ENCODE peak calls at places on chromosomes 3 and 15, in ten cellular contexts. One of them, this sample, is unnamed.

GRCh38 chr3:197007296-197007940 is 22.2 kb downstream of the MELTF start:
- DNase-seq in AG04449: no peak
- DNase-seq in NCI-H1092: no peak
- DNase-seq in activated CD4-positive, alpha-beta T cell treated with anti-CD3 and anti-CD28 coated beads, Interleukin-2, amount 50 U/mL, for 48 hours: no peak
- DNase-seq in activated T-helper 1 cell treated with anti-CD3 and anti-CD28 coated beads, Interleukin-12 subunit alpha, Interleukin-12 subunit beta, Interleukin-2, Interleukin-4 antibody, amounts not matched to agents 30 ng/mL and 10 ng/mL and 1 ng/mL, durations not matched to agents 14 hours and 24 hours and 36 hours: no peak
- DNase-seq in kidney glomerular epithelial cell: no peak
- DNase-seq in M059J: peak; percentile 22
- DNase-seq in renal cortical epithelial cell: no peak
- DNase-seq in hepatic stellate cell: no peak
- DNase-seq in neural crest cell: no peak
- DNase-seq in this sample: no peak

GRCh38 chr3:37905987-37906674 is 44.5 kb downstream of the CTDSPL start:
- DNase-seq in hepatic stellate cell: peak; percentile 44
- DNase-seq in activated T-helper 1 cell treated with anti-CD3 and anti-CD28 coated beads, Interleukin-12 subunit alpha, Interleukin-12 subunit beta, Interleukin-2, Interleukin-4 antibody, amounts not matched to agents 30 ng/mL and 10 ng/mL and 1 ng/mL, durations not matched to agents 14 hours and 24 hours and 36 hours: no peak
- DNase-seq in neural crest cell: no peak
- DNase-seq in M059J: peak; percentile 10
- DNase-seq in kidney glomerular epithelial cell: no peak
- DNase-seq in NCI-H1092: no peak
- DNase-seq in AG04449: no peak
- DNase-seq in renal cortical epithelial cell: peak; percentile 47
- DNase-seq in activated CD4-positive, alpha-beta T cell treated with anti-CD3 and anti-CD28 coated beads, Interleukin-2, amount 50 U/mL, for 48 hours: no peak
- DNase-seq in this sample: no peak

GRCh38 chr3:17442332-17443049 is 299.9 kb downstream of the TBC1D5 start:
- DNase-seq in AG04449: no peak
- DNase-seq in activated CD4-positive, alpha-beta T cell treated with anti-CD3 and anti-CD28 coated beads, Interleukin-2, amount 50 U/mL, for 48 hours: no peak
- DNase-seq in NCI-H1092: no peak
- DNase-seq in renal cortical epithelial cell: peak; percentile 77
- DNase-seq in activated T-helper 1 cell treated with anti-CD3 and anti-CD28 coated beads, Interleukin-12 subunit alpha, Interleukin-12 subunit beta, Interleukin-2, Interleukin-4 antibody, amounts not matched to agents 30 ng/mL and 10 ng/mL and 1 ng/mL, durations not matched to agents 14 hours and 24 hours and 36 hours: no peak
- DNase-seq in kidney glomerular epithelial cell: no peak
- DNase-seq in hepatic stellate cell: no peak
- DNase-seq in neural crest cell: no peak
- DNase-seq in M059J: no peak
- DNase-seq in this sample: no peak

GRCh38 chr3:108127301-108127988 is 36.6 kb upstream of the CD47 start:
- DNase-seq in NCI-H1092: no peak
- DNase-seq in hepatic stellate cell: no peak
- DNase-seq in kidney glomerular epithelial cell: no peak
- DNase-seq in M059J: no peak
- DNase-seq in AG04449: no peak
- DNase-seq in activated CD4-positive, alpha-beta T cell treated with anti-CD3 and anti-CD28 coated beads, Interleukin-2, amount 50 U/mL, for 48 hours: peak; percentile 63
- DNase-seq in renal cortical epithelial cell: no peak
- DNase-seq in activated T-helper 1 cell treated with anti-CD3 and anti-CD28 coated beads, Interleukin-12 subunit alpha, Interleukin-12 subunit beta, Interleukin-2, Interleukin-4 antibody, amounts not matched to agents 30 ng/mL and 10 ng/mL and 1 ng/mL, durations not matched to agents 14 hours and 24 hours and 36 hours: peak; percentile 60
- DNase-seq in neural crest cell: no peak
- DNase-seq in this sample: no peak

GRCh38 chr3:97815149-97815917 is 6.5 kb upstream of the CRYBG3 start:
- DNase-seq in neural crest cell: no peak
- DNase-seq in activated T-helper 1 cell treated with anti-CD3 and anti-CD28 coated beads, Interleukin-12 subunit alpha, Interleukin-12 subunit beta, Interleukin-2, Interleukin-4 antibody, amounts not matched to agents 30 ng/mL and 10 ng/mL and 1 ng/mL, durations not matched to agents 14 hours and 24 hours and 36 hours: peak; percentile 43
- DNase-seq in renal cortical epithelial cell: peak; percentile 49
- DNase-seq in AG04449: no peak
- DNase-seq in activated CD4-positive, alpha-beta T cell treated with anti-CD3 and anti-CD28 coated beads, Interleukin-2, amount 50 U/mL, for 48 hours: peak; percentile 41
- DNase-seq in hepatic stellate cell: peak; percentile 3
- DNase-seq in NCI-H1092: no peak
- DNase-seq in M059J: peak; percentile 73
- DNase-seq in kidney glomerular epithelial cell: no peak
- DNase-seq in this sample: no peak

GRCh38 chr15:87604857-87605446 is 651.6 kb downstream of the NTRK3 start:
- DNase-seq in neural crest cell: peak; percentile 34
- DNase-seq in kidney glomerular epithelial cell: no peak
- DNase-seq in renal cortical epithelial cell: peak; percentile 8
- DNase-seq in activated T-helper 1 cell treated with anti-CD3 and anti-CD28 coated beads, Interleukin-12 subunit alpha, Interleukin-12 subunit beta, Interleukin-2, Interleukin-4 antibody, amounts not matched to agents 30 ng/mL and 10 ng/mL and 1 ng/mL, durations not matched to agents 14 hours and 24 hours and 36 hours: no peak
- DNase-seq in hepatic stellate cell: no peak
- DNase-seq in activated CD4-positive, alpha-beta T cell treated with anti-CD3 and anti-CD28 coated beads, Interleukin-2, amount 50 U/mL, for 48 hours: peak; percentile 13
- DNase-seq in NCI-H1092: no peak
- DNase-seq in AG04449: no peak
- DNase-seq in M059J: peak; percentile 20
- DNase-seq in this sample: no peak

GRCh38 chr3:64687781-64688515 is at the start of gene ADAMTS9:
- DNase-seq in activated T-helper 1 cell treated with anti-CD3 and anti-CD28 coated beads, Interleukin-12 subunit alpha, Interleukin-12 subunit beta, Interleukin-2, Interleukin-4 antibody, amounts not matched to agents 30 ng/mL and 10 ng/mL and 1 ng/mL, durations not matched to agents 14 hours and 24 hours and 36 hours: no peak
- DNase-seq in NCI-H1092: no peak
- DNase-seq in AG04449: no peak
- DNase-seq in renal cortical epithelial cell: peak; percentile 67
- DNase-seq in hepatic stellate cell: peak; percentile 55
- DNase-seq in M059J: peak; percentile 27
- DNase-seq in activated CD4-positive, alpha-beta T cell treated with anti-CD3 and anti-CD28 coated beads, Interleukin-2, amount 50 U/mL, for 48 hours: no peak
- DNase-seq in neural crest cell: peak; percentile 65
- DNase-seq in kidney glomerular epithelial cell: peak; percentile 67
- DNase-seq in this sample: no peak

GRCh38 chr3:142315083-142315482 is 89.7 kb upstream of the GK5 start:
- DNase-seq in renal cortical epithelial cell: peak; percentile 51
- DNase-seq in kidney glomerular epithelial cell: peak; percentile 32
- DNase-seq in NCI-H1092: no peak
- DNase-seq in M059J: peak; percentile 98
- DNase-seq in hepatic stellate cell: peak; percentile 19
- DNase-seq in AG04449: peak; percentile 67
- DNase-seq in neural crest cell: no peak
- DNase-seq in activated T-helper 1 cell treated with anti-CD3 and anti-CD28 coated beads, Interleukin-12 subunit alpha, Interleukin-12 subunit beta, Interleukin-2, Interleukin-4 antibody, amounts not matched to agents 30 ng/mL and 10 ng/mL and 1 ng/mL, durations not matched to agents 14 hours and 24 hours and 36 hours: no peak
- DNase-seq in activated CD4-positive, alpha-beta T cell treated with anti-CD3 and anti-CD28 coated beads, Interleukin-2, amount 50 U/mL, for 48 hours: no peak
- DNase-seq in this sample: no peak

GRCh38 chr3:51340311-51340829 is 44.7 kb upstream of the MANF start:
- DNase-seq in hepatic stellate cell: peak; percentile 83
- DNase-seq in neural crest cell: no peak
- DNase-seq in activated CD4-positive, alpha-beta T cell treated with anti-CD3 and anti-CD28 coated beads, Interleukin-2, amount 50 U/mL, for 48 hours: no peak
- DNase-seq in AG04449: peak; percentile 75
- DNase-seq in activated T-helper 1 cell treated with anti-CD3 and anti-CD28 coated beads, Interleukin-12 subunit alpha, Interleukin-12 subunit beta, Interleukin-2, Interleukin-4 antibody, amounts not matched to agents 30 ng/mL and 10 ng/mL and 1 ng/mL, durations not matched to agents 14 hours and 24 hours and 36 hours: no peak
- DNase-seq in NCI-H1092: no peak
- DNase-seq in renal cortical epithelial cell: peak; percentile 97
- DNase-seq in kidney glomerular epithelial cell: peak; percentile 95
- DNase-seq in M059J: peak; percentile 92
- DNase-seq in this sample: no peak

GRCh38 chr15:92655178-92655995 is at the start of gene FAM174B:
- DNase-seq in neural crest cell: peak; percentile 52
- DNase-seq in M059J: peak; percentile 51
- DNase-seq in renal cortical epithelial cell: no peak
- DNase-seq in AG04449: no peak
- DNase-seq in NCI-H1092: no peak
- DNase-seq in kidney glomerular epithelial cell: no peak
- DNase-seq in activated CD4-positive, alpha-beta T cell treated with anti-CD3 and anti-CD28 coated beads, Interleukin-2, amount 50 U/mL, for 48 hours: peak; percentile 45
- DNase-seq in hepatic stellate cell: no peak
- DNase-seq in activated T-helper 1 cell treated with anti-CD3 and anti-CD28 coated beads, Interleukin-12 subunit alpha, Interleukin-12 subunit beta, Interleukin-2, Interleukin-4 antibody, amounts not matched to agents 30 ng/mL and 10 ng/mL and 1 ng/mL, durations not matched to agents 14 hours and 24 hours and 36 hours: no peak
- DNase-seq in this sample: no peak

GRCh38 chr3:16494906-16495580 is 18.5 kb downstream of the RFTN1 start:
- DNase-seq in renal cortical epithelial cell: peak; percentile 36
- DNase-seq in hepatic stellate cell: no peak
- DNase-seq in neural crest cell: no peak
- DNase-seq in activated CD4-positive, alpha-beta T cell treated with anti-CD3 and anti-CD28 coated beads, Interleukin-2, amount 50 U/mL, for 48 hours: no peak
- DNase-seq in activated T-helper 1 cell treated with anti-CD3 and anti-CD28 coated beads, Interleukin-12 subunit alpha, Interleukin-12 subunit beta, Interleukin-2, Interleukin-4 antibody, amounts not matched to agents 30 ng/mL and 10 ng/mL and 1 ng/mL, durations not matched to agents 14 hours and 24 hours and 36 hours: no peak
- DNase-seq in M059J: peak; percentile 35
- DNase-seq in NCI-H1092: no peak
- DNase-seq in kidney glomerular epithelial cell: no peak
- DNase-seq in AG04449: no peak
- DNase-seq in this sample: no peak

GRCh38 chr3:134369231-134369741 is 5.0 kb downstream of the AMOTL2 start:
- DNase-seq in kidney glomerular epithelial cell: peak; percentile 80
- DNase-seq in activated CD4-positive, alpha-beta T cell treated with anti-CD3 and anti-CD28 coated beads, Interleukin-2, amount 50 U/mL, for 48 hours: no peak
- DNase-seq in neural crest cell: no peak
- DNase-seq in hepatic stellate cell: peak; percentile 78
- DNase-seq in NCI-H1092: no peak
- DNase-seq in activated T-helper 1 cell treated with anti-CD3 and anti-CD28 coated beads, Interleukin-12 subunit alpha, Interleukin-12 subunit beta, Interleukin-2, Interleukin-4 antibody, amounts not matched to agents 30 ng/mL and 10 ng/mL and 1 ng/mL, durations not matched to agents 14 hours and 24 hours and 36 hours: no peak
- DNase-seq in AG04449: no peak
- DNase-seq in renal cortical epithelial cell: peak; percentile 80
- DNase-seq in M059J: peak; percentile 88
- DNase-seq in this sample: no peak

GRCh38 chr15:58431221-58432149 is at the start of gene LIPC:
- DNase-seq in neural crest cell: no peak
- DNase-seq in kidney glomerular epithelial cell: no peak
- DNase-seq in activated T-helper 1 cell treated with anti-CD3 and anti-CD28 coated beads, Interleukin-12 subunit alpha, Interleukin-12 subunit beta, Interleukin-2, Interleukin-4 antibody, amounts not matched to agents 30 ng/mL and 10 ng/mL and 1 ng/mL, durations not matched to agents 14 hours and 24 hours and 36 hours: no peak
- DNase-seq in renal cortical epithelial cell: no peak
- DNase-seq in AG04449: no peak
- DNase-seq in activated CD4-positive, alpha-beta T cell treated with anti-CD3 and anti-CD28 coated beads, Interleukin-2, amount 50 U/mL, for 48 hours: no peak
- DNase-seq in hepatic stellate cell: no peak
- DNase-seq in NCI-H1092: no peak
- DNase-seq in M059J: no peak
- DNase-seq in this sample: no peak

GRCh38 chr3:78633626-78634025 is 1134.2 kb downstream of the ROBO1 start:
- DNase-seq in activated T-helper 1 cell treated with anti-CD3 and anti-CD28 coated beads, Interleukin-12 subunit alpha, Interleukin-12 subunit beta, Interleukin-2, Interleukin-4 antibody, amounts not matched to agents 30 ng/mL and 10 ng/mL and 1 ng/mL, durations not matched to agents 14 hours and 24 hours and 36 hours: no peak
- DNase-seq in hepatic stellate cell: no peak
- DNase-seq in kidney glomerular epithelial cell: peak; percentile 57
- DNase-seq in AG04449: peak; percentile 24
- DNase-seq in M059J: peak; percentile 0
- DNase-seq in NCI-H1092: no peak
- DNase-seq in neural crest cell: no peak
- DNase-seq in renal cortical epithelial cell: peak; percentile 93
- DNase-seq in activated CD4-positive, alpha-beta T cell treated with anti-CD3 and anti-CD28 coated beads, Interleukin-2, amount 50 U/mL, for 48 hours: no peak
- DNase-seq in this sample: no peak

GRCh38 chr3:146953523-146954125 is 348.5 kb upstream of the PLSCR5 start:
- DNase-seq in kidney glomerular epithelial cell: peak; percentile 83
- DNase-seq in AG04449: peak; percentile 24
- DNase-seq in activated CD4-positive, alpha-beta T cell treated with anti-CD3 and anti-CD28 coated beads, Interleukin-2, amount 50 U/mL, for 48 hours: no peak
- DNase-seq in NCI-H1092: no peak
- DNase-seq in renal cortical epithelial cell: peak; percentile 45
- DNase-seq in neural crest cell: no peak
- DNase-seq in M059J: no peak
- DNase-seq in activated T-helper 1 cell treated with anti-CD3 and anti-CD28 coated beads, Interleukin-12 subunit alpha, Interleukin-12 subunit beta, Interleukin-2, Interleukin-4 antibody, amounts not matched to agents 30 ng/mL and 10 ng/mL and 1 ng/mL, durations not matched to agents 14 hours and 24 hours and 36 hours: no peak
- DNase-seq in hepatic stellate cell: no peak
- DNase-seq in this sample: no peak

GRCh38 chr3:49029563-49029884 is 326 bp upstream of the IMPDH2 start:
- DNase-seq in neural crest cell: no peak
- DNase-seq in kidney glomerular epithelial cell: no peak
- DNase-seq in renal cortical epithelial cell: no peak
- DNase-seq in activated T-helper 1 cell treated with anti-CD3 and anti-CD28 coated beads, Interleukin-12 subunit alpha, Interleukin-12 subunit beta, Interleukin-2, Interleukin-4 antibody, amounts not matched to agents 30 ng/mL and 10 ng/mL and 1 ng/mL, durations not matched to agents 14 hours and 24 hours and 36 hours: no peak
- DNase-seq in hepatic stellate cell: no peak
- DNase-seq in AG04449: no peak
- DNase-seq in activated CD4-positive, alpha-beta T cell treated with anti-CD3 and anti-CD28 coated beads, Interleukin-2, amount 50 U/mL, for 48 hours: no peak
- DNase-seq in M059J: no peak
- DNase-seq in NCI-H1092: no peak
- DNase-seq in this sample: no peak

GRCh38 chr15:67685008-67685599 is 140.2 kb upstream of the SKOR1 start:
- DNase-seq in hepatic stellate cell: no peak
- DNase-seq in neural crest cell: no peak
- DNase-seq in kidney glomerular epithelial cell: peak; percentile 29
- DNase-seq in NCI-H1092: no peak
- DNase-seq in activated T-helper 1 cell treated with anti-CD3 and anti-CD28 coated beads, Interleukin-12 subunit alpha, Interleukin-12 subunit beta, Interleukin-2, Interleukin-4 antibody, amounts not matched to agents 30 ng/mL and 10 ng/mL and 1 ng/mL, durations not matched to agents 14 hours and 24 hours and 36 hours: no peak
- DNase-seq in renal cortical epithelial cell: peak; percentile 49
- DNase-seq in M059J: peak; percentile 68
- DNase-seq in AG04449: no peak
- DNase-seq in activated CD4-positive, alpha-beta T cell treated with anti-CD3 and anti-CD28 coated beads, Interleukin-2, amount 50 U/mL, for 48 hours: no peak
- DNase-seq in this sample: no peak

GRCh38 chr3:36494461-36495109 is 114.3 kb downstream of the STAC start:
- DNase-seq in AG04449: peak; percentile 23
- DNase-seq in NCI-H1092: no peak
- DNase-seq in hepatic stellate cell: peak; percentile 43
- DNase-seq in kidney glomerular epithelial cell: no peak
- DNase-seq in renal cortical epithelial cell: peak; percentile 90
- DNase-seq in activated CD4-positive, alpha-beta T cell treated with anti-CD3 and anti-CD28 coated beads, Interleukin-2, amount 50 U/mL, for 48 hours: no peak
- DNase-seq in M059J: no peak
- DNase-seq in neural crest cell: no peak
- DNase-seq in activated T-helper 1 cell treated with anti-CD3 and anti-CD28 coated beads, Interleukin-12 subunit alpha, Interleukin-12 subunit beta, Interleukin-2, Interleukin-4 antibody, amounts not matched to agents 30 ng/mL and 10 ng/mL and 1 ng/mL, durations not matched to agents 14 hours and 24 hours and 36 hours: no peak
- DNase-seq in this sample: no peak

GRCh38 chr3:112377418-112378071 is 44.6 kb downstream of the CD200 start:
- DNase-seq in renal cortical epithelial cell: no peak
- DNase-seq in neural crest cell: no peak
- DNase-seq in activated T-helper 1 cell treated with anti-CD3 and anti-CD28 coated beads, Interleukin-12 subunit alpha, Interleukin-12 subunit beta, Interleukin-2, Interleukin-4 antibody, amounts not matched to agents 30 ng/mL and 10 ng/mL and 1 ng/mL, durations not matched to agents 14 hours and 24 hours and 36 hours: no peak
- DNase-seq in kidney glomerular epithelial cell: peak; percentile 44
- DNase-seq in M059J: peak; percentile 43
- DNase-seq in AG04449: no peak
- DNase-seq in activated CD4-positive, alpha-beta T cell treated with anti-CD3 and anti-CD28 coated beads, Interleukin-2, amount 50 U/mL, for 48 hours: no peak
- DNase-seq in hepatic stellate cell: no peak
- DNase-seq in NCI-H1092: no peak
- DNase-seq in this sample: no peak

GRCh38 chr3:11195721-11196332 is 41.5 kb downstream of the HRH1 start:
- DNase-seq in AG04449: no peak
- DNase-seq in activated CD4-positive, alpha-beta T cell treated with anti-CD3 and anti-CD28 coated beads, Interleukin-2, amount 50 U/mL, for 48 hours: peak; percentile 10
- DNase-seq in M059J: peak; percentile 87
- DNase-seq in neural crest cell: no peak
- DNase-seq in kidney glomerular epithelial cell: no peak
- DNase-seq in hepatic stellate cell: no peak
- DNase-seq in activated T-helper 1 cell treated with anti-CD3 and anti-CD28 coated beads, Interleukin-12 subunit alpha, Interleukin-12 subunit beta, Interleukin-2, Interleukin-4 antibody, amounts not matched to agents 30 ng/mL and 10 ng/mL and 1 ng/mL, durations not matched to agents 14 hours and 24 hours and 36 hours: no peak
- DNase-seq in renal cortical epithelial cell: peak; percentile 51
- DNase-seq in NCI-H1092: no peak
- DNase-seq in this sample: no peak

GRCh38 chr15:83323296-83323711 is 38.8 kb upstream of the BNC1 start:
- DNase-seq in AG04449: peak; percentile 83
- DNase-seq in kidney glomerular epithelial cell: peak; percentile 98
- DNase-seq in renal cortical epithelial cell: peak; percentile 100
- DNase-seq in hepatic stellate cell: no peak
- DNase-seq in NCI-H1092: no peak
- DNase-seq in neural crest cell: no peak
- DNase-seq in M059J: peak; percentile 62
- DNase-seq in activated CD4-positive, alpha-beta T cell treated with anti-CD3 and anti-CD28 coated beads, Interleukin-2, amount 50 U/mL, for 48 hours: no peak
- DNase-seq in activated T-helper 1 cell treated with anti-CD3 and anti-CD28 coated beads, Interleukin-12 subunit alpha, Interleukin-12 subunit beta, Interleukin-2, Interleukin-4 antibody, amounts not matched to agents 30 ng/mL and 10 ng/mL and 1 ng/mL, durations not matched to agents 14 hours and 24 hours and 36 hours: no peak
- DNase-seq in this sample: no peak

GRCh38 chr15:48096355-48096786 is 24.4 kb upstream of the SLC24A5 start:
- DNase-seq in AG04449: no peak
- DNase-seq in neural crest cell: no peak
- DNase-seq in renal cortical epithelial cell: peak; percentile 11
- DNase-seq in kidney glomerular epithelial cell: no peak
- DNase-seq in hepatic stellate cell: no peak
- DNase-seq in M059J: no peak
- DNase-seq in activated T-helper 1 cell treated with anti-CD3 and anti-CD28 coated beads, Interleukin-12 subunit alpha, Interleukin-12 subunit beta, Interleukin-2, Interleukin-4 antibody, amounts not matched to agents 30 ng/mL and 10 ng/mL and 1 ng/mL, durations not matched to agents 14 hours and 24 hours and 36 hours: no peak
- DNase-seq in activated CD4-positive, alpha-beta T cell treated with anti-CD3 and anti-CD28 coated beads, Interleukin-2, amount 50 U/mL, for 48 hours: no peak
- DNase-seq in NCI-H1092: no peak
- DNase-seq in this sample: no peak

GRCh38 chr3:23859012-23859743 is 53.4 kb downstream of the UBE2E1 start:
- DNase-seq in activated CD4-positive, alpha-beta T cell treated with anti-CD3 and anti-CD28 coated beads, Interleukin-2, amount 50 U/mL, for 48 hours: no peak
- DNase-seq in AG04449: no peak
- DNase-seq in activated T-helper 1 cell treated with anti-CD3 and anti-CD28 coated beads, Interleukin-12 subunit alpha, Interleukin-12 subunit beta, Interleukin-2, Interleukin-4 antibody, amounts not matched to agents 30 ng/mL and 10 ng/mL and 1 ng/mL, durations not matched to agents 14 hours and 24 hours and 36 hours: no peak
- DNase-seq in renal cortical epithelial cell: peak; percentile 63
- DNase-seq in NCI-H1092: no peak
- DNase-seq in kidney glomerular epithelial cell: no peak
- DNase-seq in hepatic stellate cell: no peak
- DNase-seq in M059J: peak; percentile 80
- DNase-seq in neural crest cell: no peak
- DNase-seq in this sample: no peak

GRCh38 chr15:80996247-80996646 is 4.5 kb upstream of the TLNRD1 start:
- DNase-seq in activated T-helper 1 cell treated with anti-CD3 and anti-CD28 coated beads, Interleukin-12 subunit alpha, Interleukin-12 subunit beta, Interleukin-2, Interleukin-4 antibody, amounts not matched to agents 30 ng/mL and 10 ng/mL and 1 ng/mL, durations not matched to agents 14 hours and 24 hours and 36 hours: no peak
- DNase-seq in AG04449: no peak
- DNase-seq in renal cortical epithelial cell: no peak
- DNase-seq in kidney glomerular epithelial cell: no peak
- DNase-seq in hepatic stellate cell: no peak
- DNase-seq in M059J: peak; percentile 29
- DNase-seq in NCI-H1092: no peak
- DNase-seq in activated CD4-positive, alpha-beta T cell treated with anti-CD3 and anti-CD28 coated beads, Interleukin-2, amount 50 U/mL, for 48 hours: no peak
- DNase-seq in neural crest cell: no peak
- DNase-seq in this sample: no peak

GRCh38 chr15:79339588-79340314 is 28.8 kb downstream of the TMED3 start:
- DNase-seq in M059J: peak; percentile 42
- DNase-seq in neural crest cell: no peak
- DNase-seq in kidney glomerular epithelial cell: peak; percentile 11
- DNase-seq in AG04449: peak; percentile 21
- DNase-seq in hepatic stellate cell: no peak
- DNase-seq in NCI-H1092: no peak
- DNase-seq in activated CD4-positive, alpha-beta T cell treated with anti-CD3 and anti-CD28 coated beads, Interleukin-2, amount 50 U/mL, for 48 hours: no peak
- DNase-seq in activated T-helper 1 cell treated with anti-CD3 and anti-CD28 coated beads, Interleukin-12 subunit alpha, Interleukin-12 subunit beta, Interleukin-2, Interleukin-4 antibody, amounts not matched to agents 30 ng/mL and 10 ng/mL and 1 ng/mL, durations not matched to agents 14 hours and 24 hours and 36 hours: no peak
- DNase-seq in renal cortical epithelial cell: peak; percentile 50
- DNase-seq in this sample: no peak

GRCh38 chr3:139225551-139225950 is 118.3 kb upstream of the MRPS22 start:
- DNase-seq in renal cortical epithelial cell: no peak
- DNase-seq in neural crest cell: no peak
- DNase-seq in hepatic stellate cell: no peak
- DNase-seq in activated T-helper 1 cell treated with anti-CD3 and anti-CD28 coated beads, Interleukin-12 subunit alpha, Interleukin-12 subunit beta, Interleukin-2, Interleukin-4 antibody, amounts not matched to agents 30 ng/mL and 10 ng/mL and 1 ng/mL, durations not matched to agents 14 hours and 24 hours and 36 hours: no peak
- DNase-seq in M059J: peak; percentile 96
- DNase-seq in NCI-H1092: no peak
- DNase-seq in activated CD4-positive, alpha-beta T cell treated with anti-CD3 and anti-CD28 coated beads, Interleukin-2, amount 50 U/mL, for 48 hours: no peak
- DNase-seq in AG04449: no peak
- DNase-seq in kidney glomerular epithelial cell: no peak
- DNase-seq in this sample: no peak

This sample was measured in NCI-H2107.